ENCODE peak calls at places on chromosomes 13 and 19, in four cellular contexts. One of them, this sample, is unnamed.

GRCh38 chr19:3176715-3177501 is 1.7 kb upstream of the S1PR4 start:
- DNase-seq in PC-3: peak; percentile 86
- DNase-seq in fibroblast of lung: peak; percentile 33
- DNase-seq in tibial nerve: no peak
- DNase-seq in this sample: peak; percentile 80

GRCh38 chr19:41974652-41975051 is 15.5 kb upstream of the RABAC1 start:
- DNase-seq in PC-3: no peak
- DNase-seq in fibroblast of lung: no peak
- DNase-seq in tibial nerve: no peak
- DNase-seq in this sample: no peak

GRCh38 chr19:28847468-28847867 is 365.5 kb downstream of the UQCRFS1 start:
- DNase-seq in PC-3: no peak
- DNase-seq in fibroblast of lung: no peak
- DNase-seq in tibial nerve: no peak
- DNase-seq in this sample: no peak

GRCh38 chr19:14006766-14007562 is 844 bp upstream of the RFX1 start:
- DNase-seq in PC-3: no peak
- DNase-seq in fibroblast of lung: no peak
- DNase-seq in tibial nerve: no peak
- DNase-seq in this sample: no peak

GRCh38 chr13:103157434-103158145 is 91.4 kb upstream of the SLC10A2 start:
- DNase-seq in PC-3: no peak
- DNase-seq in fibroblast of lung: no peak
- DNase-seq in tibial nerve: no peak
- DNase-seq in this sample: no peak

GRCh38 chr19:42158926-42159325 is 26.7 kb upstream of the POU2F2 start:
- DNase-seq in PC-3: no peak
- DNase-seq in fibroblast of lung: no peak
- DNase-seq in tibial nerve: no peak
- DNase-seq in this sample: no peak

GRCh38 chr13:98775844-98776598 is 23.5 kb upstream of the SLC15A1 start:
- DNase-seq in PC-3: peak; percentile 90
- DNase-seq in fibroblast of lung: peak; percentile 27
- DNase-seq in tibial nerve: no peak
- DNase-seq in this sample: peak; percentile 81

GRCh38 chr13:75643182-75643581 is 7.1 kb downstream of the LMO7 start:
- DNase-seq in PC-3: no peak
- DNase-seq in fibroblast of lung: no peak
- DNase-seq in tibial nerve: no peak
- DNase-seq in this sample: no peak

GRCh38 chr19:6761053-6761676 is 6.1 kb downstream of the SH2D3A start:
- DNase-seq in PC-3: peak; percentile 40
- DNase-seq in fibroblast of lung: peak; percentile 11
- DNase-seq in tibial nerve: no peak
- DNase-seq in this sample: no peak

GRCh38 chr13:32645854-32646253 is 59.6 kb downstream of the PDS5B start:
- DNase-seq in PC-3: no peak
- DNase-seq in fibroblast of lung: no peak
- DNase-seq in tibial nerve: no peak
- DNase-seq in this sample: no peak

GRCh38 chr13:34310539-34310938 is 492.6 kb downstream of the RFC3 start:
- DNase-seq in PC-3: no peak
- DNase-seq in fibroblast of lung: no peak
- DNase-seq in tibial nerve: no peak
- DNase-seq in this sample: no peak

GRCh38 chr13:22080832-22081231 is 410.0 kb downstream of the FGF9 start:
- DNase-seq in PC-3: no peak
- DNase-seq in fibroblast of lung: no peak
- DNase-seq in tibial nerve: no peak
- DNase-seq in this sample: no peak

GRCh38 chr19:13995017-13995728 is 10.9 kb downstream of the RFX1 start:
- DNase-seq in PC-3: peak; percentile 11
- DNase-seq in fibroblast of lung: peak; percentile 48
- DNase-seq in tibial nerve: no peak
- DNase-seq in this sample: no peak

GRCh38 chr13:79485014-79485441 is 4.1 kb downstream of the NDFIP2 start:
- DNase-seq in PC-3: peak; percentile 77
- DNase-seq in fibroblast of lung: peak; percentile 61
- DNase-seq in tibial nerve: no peak
- DNase-seq in this sample: peak; percentile 67

GRCh38 chr19:3368848-3369336 is 2.5 kb downstream of the NFIC start:
- DNase-seq in PC-3: no peak
- DNase-seq in fibroblast of lung: peak; percentile 55
- DNase-seq in tibial nerve: no peak
- DNase-seq in this sample: no peak

GRCh38 chr19:39160523-39160861 is 34.9 kb downstream of the PAK4 start:
- DNase-seq in PC-3: peak; percentile 58
- DNase-seq in fibroblast of lung: peak; percentile 73
- DNase-seq in tibial nerve: peak; percentile 58
- DNase-seq in this sample: no peak

GRCh38 chr19:5603626-5604025 is 18.9 kb downstream of the SAFB2 start:
- DNase-seq in PC-3: no peak
- DNase-seq in fibroblast of lung: no peak
- DNase-seq in tibial nerve: no peak
- DNase-seq in this sample: no peak

GRCh38 chr13:26749285-26749684 is 11.3 kb downstream of the GPR12 start:
- DNase-seq in PC-3: no peak
- DNase-seq in fibroblast of lung: no peak
- DNase-seq in tibial nerve: no peak
- DNase-seq in this sample: no peak

GRCh38 chr13:114048463-114048862 is 74.6 kb upstream of the C13orf46 start:
- DNase-seq in PC-3: no peak
- DNase-seq in fibroblast of lung: no peak
- DNase-seq in tibial nerve: no peak
- DNase-seq in this sample: no peak

GRCh38 chr19:6260912-6261636 is 18.7 kb downstream of the MLLT1 start:
- DNase-seq in PC-3: peak; percentile 54
- DNase-seq in fibroblast of lung: no peak
- DNase-seq in tibial nerve: no peak
- DNase-seq in this sample: peak; percentile 49

GRCh38 chr13:50422181-50423148 is 407.2 kb downstream of the KCNRG start:
- DNase-seq in PC-3: no peak
- DNase-seq in fibroblast of lung: no peak
- DNase-seq in tibial nerve: no peak
- DNase-seq in this sample: no peak

GRCh38 chr19:18401580-18402112 is 4.2 kb upstream of the LRRC25 start:
- DNase-seq in PC-3: peak; percentile 62
- DNase-seq in fibroblast of lung: peak; percentile 83
- DNase-seq in tibial nerve: peak; percentile 67
- DNase-seq in this sample: peak; percentile 76

GRCh38 chr19:18596752-18597157 is 8.2 kb downstream of the REX1BD start:
- DNase-seq in PC-3: peak; percentile 61
- DNase-seq in fibroblast of lung: peak; percentile 32
- DNase-seq in tibial nerve: peak; percentile 38
- DNase-seq in this sample: peak; percentile 76

GRCh38 chr19:3302755-3303154 is 63.6 kb upstream of the NFIC start:
- DNase-seq in PC-3: no peak
- DNase-seq in fibroblast of lung: peak; percentile 6
- DNase-seq in tibial nerve: no peak
- DNase-seq in this sample: no peak

DNA sequence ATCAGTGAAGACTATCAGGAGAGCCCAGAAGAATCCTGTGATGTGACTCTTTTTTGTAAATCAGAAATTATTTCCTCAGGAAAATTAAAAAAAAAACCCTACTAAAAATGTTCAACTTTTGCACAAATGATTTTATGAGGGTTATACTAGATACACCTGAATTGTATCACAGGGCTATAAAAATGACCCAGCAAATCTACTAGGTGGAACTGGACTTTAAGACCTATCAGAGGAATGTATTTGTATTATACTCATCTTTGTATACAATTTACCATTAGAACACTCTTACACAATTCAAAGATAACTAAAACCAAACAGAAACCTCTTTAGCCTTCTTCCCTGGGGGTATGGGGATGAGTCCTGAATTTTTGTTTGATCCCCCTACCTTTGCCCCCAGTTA is 7.2 kb downstream of the FBXL3 start:
- DNase-seq in PC-3: no peak
- DNase-seq in fibroblast of lung: no peak
- DNase-seq in tibial nerve: no peak
- DNase-seq in this sample: no peak
- H3K4me1 ChIP-seq in PC-3: peaks cover 11% of the 10 kb centered on the region
- H3K4me1 ChIP-seq in fibroblast of lung: peaks cover 8% of the 10 kb centered on the region
- H3K4me1 ChIP-seq in tibial nerve: peaks cover 60% of the 10 kb centered on the region
- H3K4me1 ChIP-seq in this sample: peaks cover 57% of the 10 kb centered on the region

DNA sequence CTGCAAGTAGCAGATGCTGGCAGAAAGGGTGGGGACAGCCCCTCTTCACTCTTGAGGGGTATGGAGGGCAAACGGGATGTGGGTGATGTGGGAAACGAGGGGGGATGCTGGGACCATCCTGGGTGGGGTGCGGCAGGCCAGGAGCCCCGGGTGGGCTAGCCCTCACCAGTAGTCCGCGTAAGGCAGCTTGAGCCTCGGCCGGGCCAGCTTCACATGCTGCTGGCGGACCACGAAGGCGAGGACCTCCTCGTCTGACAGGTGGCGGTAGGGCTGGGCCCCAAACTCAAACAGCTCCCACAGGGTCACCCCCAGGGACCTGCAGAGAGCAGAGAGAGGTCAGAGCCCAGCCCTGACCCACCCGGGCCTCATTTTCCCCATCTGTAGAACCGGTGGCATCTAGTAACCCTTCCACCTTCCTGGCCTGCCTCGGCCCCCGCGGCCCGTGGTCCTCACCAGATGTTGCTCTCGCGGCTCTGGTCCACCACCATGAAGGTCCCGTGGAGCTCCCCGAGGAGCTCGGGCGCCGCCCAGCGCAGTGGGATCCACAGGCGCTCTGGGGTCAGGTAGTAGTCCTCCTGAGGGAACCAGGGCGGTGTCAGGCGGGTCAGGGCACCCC is 10.7 kb downstream of the LMTK3 start:
- DNase-seq in PC-3: no peak
- DNase-seq in fibroblast of lung: no peak
- DNase-seq in tibial nerve: no peak
- DNase-seq in this sample: no peak
- TF ChIP-seq CTCF in PC-3: no peak
- TF ChIP-seq CTCF in fibroblast of lung: no peak
- TF ChIP-seq CTCF in tibial nerve: no peak
- TF ChIP-seq CTCF in this sample: no peak

GRCh38 chr19:16581145-16581970 is 9.1 kb upstream of the SLC35E1 start:
- DNase-seq in PC-3: no peak
- DNase-seq in fibroblast of lung: no peak
- DNase-seq in tibial nerve: no peak
- DNase-seq in this sample: no peak
- H3K4me1 ChIP-seq in PC-3: peaks cover 15% of the 10 kb centered on the region
- H3K4me1 ChIP-seq in fibroblast of lung: peaks cover 14% of the 10 kb centered on the region
- H3K4me1 ChIP-seq in tibial nerve: peaks cover 37% of the 10 kb centered on the region
- H3K4me1 ChIP-seq in this sample: peaks cover 41% of the 10 kb centered on the region

GRCh38 chr19:10812902-10813404 is 23.1 kb downstream of the TMED1 start:
- DNase-seq in PC-3: peak; percentile 64
- DNase-seq in fibroblast of lung: peak; percentile 93
- DNase-seq in tibial nerve: peak; percentile 38
- DNase-seq in this sample: peak; percentile 42
- TF ChIP-seq CTCF in PC-3: no peak
- TF ChIP-seq CTCF in fibroblast of lung: peak; percentile 13
- TF ChIP-seq CTCF in tibial nerve: no peak
- TF ChIP-seq CTCF in this sample: no peak

GRCh38 chr19:54407780-54408179 is 7.5 kb upstream of the TTYH1 start:
- DNase-seq in PC-3: no peak
- DNase-seq in fibroblast of lung: no peak
- DNase-seq in tibial nerve: no peak
- DNase-seq in this sample: no peak
- H3K4me1 ChIP-seq in PC-3: no peaks in the 10 kb centered on the region
- H3K4me1 ChIP-seq in fibroblast of lung: no peaks in the 10 kb centered on the region
- H3K4me1 ChIP-seq in tibial nerve: no peaks in the 10 kb centered on the region
- H3K4me1 ChIP-seq in this sample: no peaks in the 10 kb centered on the region

This sample was measured in mucosa of descending colon.